ENCODE peak calls at places on chromosome 18, in ten cellular contexts. H is SJSA1, I is glomerular endothelial cell, P is M059J, N is activated T-helper 1 cell treated with Interleukin-2 at 50 U/mL for 16 hours, T is neuronal stem cell, W is psoas muscle, R is fibroblast of lung, M is renal cortical epithelial cell, S is nephron progenitor cell. F is an unnamed sample.

GRCh38 chr18:23994361-23994902 is 20.1 kb upstream of the TTC39C start:
- DNase-seq in S (no peak), H (peak), P (peak), I (no peak), T (no peak), R (peak), N (no peak), W (no peak), M (peak), F (no peak)

GRCh38 chr18:9871244-9871746 is 14.5 kb upstream of the TXNDC2 start:
- DNase-seq in R (no peak), N (no peak), I (no peak), H (no peak), W (no peak), S (no peak), P (no peak), T (no peak), M (no peak), F (no peak)

GRCh38 chr18:6878881-6879280 is 149.4 kb downstream of the ARHGAP28 start:
- DNase-seq in I (no peak), S (no peak), H (no peak), T (no peak), M (no peak), R (peak), W (no peak), P (no peak), N (no peak), F (no peak)

GRCh38 chr18:39453882-39454281 is 1888.3 kb upstream of the CELF4 start:
- DNase-seq in N (no peak), W (no peak), P (peak), H (no peak), M (peak), S (no peak), T (no peak), I (peak), R (peak), F (no peak)

GRCh38 chr18:48670751-48671560 is 132.1 kb downstream of the CTIF start:
- DNase-seq in M (no peak), W (no peak), N (no peak), H (no peak), I (no peak), R (no peak), S (no peak), T (no peak), P (no peak), F (no peak)

GRCh38 chr18:51639541-51639940 is 442.1 kb upstream of the MEX3C start:
- DNase-seq in H (no peak), W (no peak), M (no peak), N (no peak), P (no peak), S (no peak), R (no peak), T (no peak), I (no peak), F (no peak)

GRCh38 chr18:56321470-56321869 is 316.9 kb downstream of the TXNL1 start:
- DNase-seq in N (no peak), P (no peak), T (no peak), W (peak), I (no peak), M (no peak), H (no peak), S (no peak), R (peak), F (no peak)

GRCh38 chr18:10417191-10417590 is 37.2 kb upstream of the APCDD1 start:
- DNase-seq in R (no peak), M (peak), P (peak), T (no peak), H (no peak), N (no peak), S (no peak), I (no peak), W (no peak), F (no peak)

GRCh38 chr18:76496200-76496890 is 1.3 kb upstream of the ZNF516 start:
- DNase-seq in N (no peak), T (peak), S (peak), H (peak), I (no peak), M (no peak), R (peak), W (peak), P (no peak), F (no peak)

GRCh38 chr18:49563130-49563540 is 1.3 kb downstream of the LIPG start:
- DNase-seq in I (no peak), S (no peak), T (no peak), H (peak), P (peak), W (no peak), R (no peak), N (no peak), M (peak), F (no peak)

GRCh38 chr18:57150828-57151227 is 3.9 kb downstream of the BOD1L2 start:
- DNase-seq in M (no peak), W (no peak), N (no peak), R (no peak), I (no peak), P (no peak), H (no peak), S (peak), T (peak), F (no peak)

GRCh38 chr18:70422061-70422965 is 133.5 kb downstream of the SOCS6 start:
- DNase-seq in H (peak), W (peak), M (peak), R (peak), S (peak), T (no peak), N (no peak), P (peak), I (peak), F (no peak)